ENCODE peak calls at places on chromosomes 1 and 21, in five cellular contexts. M, T, U, Z and N are unnamed samples.

GRCh38 chr1:33692216-33693188 is 171.4 kb upstream of the HMGB4 start:
- DNase-seq in Z (no peak), M (no peak), T (no peak), U (no peak), N (no peak)

GRCh38 chr1:223669003-223669402 is 3.5 kb upstream of the CAPN8 start:
- DNase-seq in Z (no peak), T (no peak), U (no peak), M (no peak), N (no peak)

GRCh38 chr1:178344513-178345077 is 152.2 kb downstream of the CLEC20A start:
- DNase-seq in Z (no peak), U (no peak), T (no peak), M (no peak), N (no peak)

GRCh38 chr1:40316595-40317393 is at the start of gene COL9A2:
- DNase-seq in M (peak), U (peak), T (peak), Z (peak), N (peak)

GRCh38 chr1:91751281-91751680 is 134.7 kb downstream of the TGFBR3 start:
- DNase-seq in U (no peak), T (no peak), M (no peak), Z (no peak), N (no peak)

GRCh38 chr1:8362701-8363101 is 44.8 kb downstream of the SLC45A1 start:
- DNase-seq in T (no peak), U (no peak), Z (no peak), M (no peak), N (no peak)

GRCh38 chr21:45303111-45303615 is 15.5 kb upstream of the POFUT2 start:
- DNase-seq in M (no peak), Z (peak), T (no peak), U (no peak), N (no peak)

GRCh38 chr1:2212542-2213491 is 15.3 kb upstream of the SKI start:
- DNase-seq in Z (peak), U (no peak), M (peak), T (peak), N (peak)

GRCh38 chr1:153260980-153261792 is 1.7 kb downstream of the LORICRIN start:
- DNase-seq in T (peak), U (no peak), M (no peak), Z (peak), N (no peak)

GRCh38 chr1:215776336-215776735 is 209.2 kb downstream of the KCTD3 start:
- DNase-seq in Z (no peak), T (no peak), U (no peak), M (no peak), N (no peak)

GRCh38 chr1:39955547-39956539 is 898 bp downstream of the MFSD2A start:
- DNase-seq in Z (peak), U (no peak), T (no peak), M (peak), N (peak)

GRCh38 chr1:61853545-61853944 is 111.3 kb downstream of the PATJ start:
- DNase-seq in U (no peak), T (no peak), Z (no peak), M (peak), N (no peak)

GRCh38 chr1:176843352-176844297 is 320.9 kb downstream of the ASTN1 start:
- DNase-seq in M (peak), T (no peak), Z (no peak), U (no peak), N (no peak)

GRCh38 chr1:171251042-171251740 is 2.9 kb downstream of the FMO1 start:
- DNase-seq in Z (peak), U (no peak), M (peak), T (no peak), N (no peak)

GRCh38 chr1:153626929-153627796 is at the start of gene S100A13:
- DNase-seq in U (peak), M (no peak), T (peak), Z (no peak), N (peak)

GRCh38 chr1:54407957-54408700 is 1.9 kb upstream of the SSBP3 start:
- DNase-seq in T (no peak), M (no peak), Z (no peak), U (no peak), N (no peak)

GRCh38 chr21:33266784-33267135 is 593 bp downstream of the IL10RB start:
- DNase-seq in M (peak), T (no peak), U (peak), Z (no peak), N (no peak)